ENCODE peak calls at places on chromosomes 11 and 22, in seven cellular contexts. Y is CD8-positive, alpha-beta T cell; Z is fibroblast of lung; H is neural progenitor cell; D is HAP-1; V is small intestine; L is transverse colon. S is an unnamed sample.
A peak's percentile ranks its signal among the peaks of the same experiment; 100 is the strongest.

GRCh38 chr22:44412136-44412731 is 85.8 kb downstream of the RTL6 start:
- DNase-seq in Z (no peak), D (no peak), Y (no peak), V (no peak), L (no peak), H (no peak), S (no peak)

GRCh38 chr11:70745936-70746335 is 347.6 kb downstream of the CTTN start:
- DNase-seq in D (no peak), L (no peak), Y (no peak), V (no peak), Z (no peak), H (no peak), S (no peak)

GRCh38 chr22:19503869-19504268 is 20.3 kb downstream of the CLDN5 start:
- DNase-seq in H (peak; percentile 32), V (no peak), Y (no peak), L (no peak), D (no peak), Z (no peak), S (no peak)

GRCh38 chr11:121448431-121448941 is 3.6 kb upstream of the SORL1 start:
- DNase-seq in Z (no peak), Y (no peak), D (no peak), H (no peak), V (no peak), L (no peak), S (no peak)

GRCh38 chr11:2463766-2464277 is 19.0 kb downstream of the KCNQ1 start:
- DNase-seq in D (no peak), L (no peak), H (no peak), Z (no peak), V (no peak), Y (no peak), S (no peak)

GRCh38 chr11:18671246-18671645 is 27.3 kb upstream of the TMEM86A start:
- DNase-seq in Y (no peak), Z (no peak), D (no peak), L (no peak), V (no peak), H (no peak), S (no peak)

GRCh38 chr22:44827666-44828065 is 75.3 kb downstream of the ARHGAP8 start:
- DNase-seq in Y (no peak), V (no peak), D (no peak), L (no peak), H (no peak), Z (no peak), S (no peak)

GRCh38 chr11:94401773-94402265 is 600 bp upstream of the GPR83 start:
- DNase-seq in H (peak; percentile 67), Y (no peak), Z (no peak), D (no peak), V (no peak), L (no peak), S (no peak)

GRCh38 chr11:132803436-132803835 is 728.9 kb downstream of the OPCML start:
- DNase-seq in V (no peak), D (no peak), H (no peak), L (no peak), Y (no peak), Z (no peak), S (no peak)

GRCh38 chr22:23574371-23574811 is 5.7 kb downstream of the IGLL1 start:
- DNase-seq in Z (no peak), V (no peak), H (no peak), L (no peak), Y (no peak), D (no peak), S (no peak)

GRCh38 chr22:49146511-49146910 is 681.2 kb downstream of the BRD1 start:
- DNase-seq in L (no peak), V (no peak), H (no peak), Z (no peak), Y (no peak), D (no peak), S (no peak)

GRCh38 chr11:29173660-29174062 is 843.2 kb downstream of the KCNA4 start:
- DNase-seq in Y (no peak), V (no peak), Z (peak; percentile 69), H (no peak), L (no peak), D (no peak), S (no peak)

GRCh38 chr22:49801391-49802060 is 26.1 kb downstream of the BRD1 start:
- DNase-seq in Y (no peak), V (no peak), H (no peak), L (no peak), Z (no peak), D (no peak), S (no peak)

GRCh38 chr11:113378013-113378412 is 9.6 kb upstream of the ANKK1 start:
- DNase-seq in L (no peak), D (no peak), Z (no peak), Y (no peak), V (no peak), H (no peak), S (no peak)

GRCh38 chr22:50727678-50728522 is 10.1 kb upstream of the ACR start:
- DNase-seq in V (no peak), Z (no peak), Y (no peak), D (no peak), H (no peak), L (no peak), S (peak; percentile 30)

GRCh38 chr11:70326365-70326803 is 55.9 kb downstream of the PPFIA1 start:
- DNase-seq in Y (no peak), H (no peak), Z (peak; percentile 89), V (no peak), L (peak; percentile 27), D (no peak), S (no peak)

DNA sequence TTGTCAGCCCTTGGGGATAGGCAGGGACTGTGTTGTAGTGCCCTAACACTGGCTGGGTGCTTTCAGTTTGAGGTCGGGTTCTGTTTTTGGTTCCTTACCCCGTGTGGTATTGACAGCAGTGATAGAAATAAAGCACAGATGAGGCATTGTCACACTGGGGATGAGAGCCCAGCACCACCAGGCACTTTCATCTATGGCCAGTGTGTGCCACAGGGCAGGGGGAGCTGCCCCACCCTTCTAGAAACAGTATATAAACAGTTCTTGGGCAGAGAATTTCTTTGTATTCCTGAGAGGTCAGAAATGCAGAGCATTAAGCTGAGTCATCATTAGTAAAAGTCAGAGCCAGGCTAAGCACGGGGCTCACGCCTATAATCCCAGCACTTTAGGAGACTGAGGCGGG is 23.1 kb upstream of the CDC42EP2 start:
- DNase-seq in D (no peak), Y (no peak), V (no peak), H (no peak), L (no peak), Z (peak; percentile 90), S (no peak)
- H3K36me3 ChIP-seq in D (peaks cover 97% of the 10 kb centered on the region), Y (peaks cover 38% of the 10 kb centered on the region), V (no peaks in the 10 kb centered on the region), H (no peaks in the 10 kb centered on the region), L (no peaks in the 10 kb centered on the region), Z (peaks cover 7% of the 10 kb centered on the region), S (peaks cover 27% of the 10 kb centered on the region)

GRCh38 chr22:20834725-20835124 is 23.9 kb downstream of the PI4KA start:
- DNase-seq in V (no peak), Y (no peak), Z (no peak), H (no peak), L (no peak), D (no peak), S (no peak)
- H3K4me3 ChIP-seq in V (no peak overlapping the region), Y (no peak overlapping the region), Z (no peak overlapping the region), H (no peak overlapping the region), L (no peak overlapping the region), D (no peak overlapping the region), S (no peak overlapping the region)

GRCh38 chr11:65596520-65596919 is 920 bp upstream of the KCNK7 start:
- DNase-seq in Y (no peak), D (no peak), Z (no peak), H (no peak), L (no peak), V (no peak), S (no peak)

GRCh38 chr11:65598258-65598699 is 2.7 kb upstream of the KCNK7 start:
- DNase-seq in L (no peak), H (no peak), Z (no peak), D (no peak), Y (no peak), V (no peak), S (no peak)

GRCh38 chr11:65599216-65599954 is 3.8 kb upstream of the KCNK7 start:
- DNase-seq in V (no peak), Y (no peak), H (no peak), Z (no peak), D (no peak), L (no peak), S (no peak)

GRCh38 chr11:65595921-65596281 is 301 bp upstream of the KCNK7 start:
- DNase-seq in D (no peak), H (no peak), L (no peak), Y (no peak), Z (no peak), V (no peak), S (no peak)

DNA sequence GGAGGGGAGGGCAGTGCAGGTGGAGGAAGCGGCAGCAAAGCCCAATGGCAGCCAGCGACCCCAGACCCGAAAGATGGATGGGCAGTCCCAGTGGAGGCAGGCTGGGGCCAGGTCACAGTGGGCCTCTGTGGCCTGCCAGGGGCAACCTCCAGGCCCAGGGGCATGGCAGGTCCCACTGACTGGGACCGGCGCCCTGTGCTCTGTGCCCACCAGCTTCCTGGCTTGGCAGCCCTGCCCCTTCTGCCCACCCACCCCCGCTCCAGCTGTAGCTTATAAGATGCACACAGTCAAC is 4.3 kb upstream of the KCNK7 start:
- DNase-seq in H (no peak), Z (no peak), D (no peak), L (no peak), Y (no peak), V (no peak), S (no peak)
- H3K36me3 ChIP-seq in H (no peaks in the 10 kb centered on the region), Z (peaks cover 18% of the 10 kb centered on the region), D (peaks cover 19% of the 10 kb centered on the region), L (no peaks in the 10 kb centered on the region), Y (peaks cover 32% of the 10 kb centered on the region), V (peaks cover 10% of the 10 kb centered on the region), S (peaks cover 16% of the 10 kb centered on the region)

GRCh38 chr11:36386411-36386810 is 90.3 kb downstream of the PRR5L start:
- DNase-seq in L (no peak), Y (no peak), V (no peak), H (no peak), D (no peak), Z (no peak), S (no peak)
- H3K4me3 ChIP-seq in L (no peak overlapping the region), Y (no peak overlapping the region), V (no peak overlapping the region), H (no peak overlapping the region), D (no peak overlapping the region), Z (no peak overlapping the region), S (no peak overlapping the region)

GRCh38 chr22:17548756-17549035 is 14.6 kb upstream of the SLC25A18 start:
- DNase-seq in V (no peak), D (no peak), Z (no peak), Y (no peak), H (no peak), L (no peak), S (no peak)
- H3K36me3 ChIP-seq in V (no peaks in the 10 kb centered on the region), D (peaks cover 24% of the 10 kb centered on the region), Z (no peaks in the 10 kb centered on the region), Y (no peaks in the 10 kb centered on the region), H (peaks cover 16% of the 10 kb centered on the region), L (no peaks in the 10 kb centered on the region), S (no peaks in the 10 kb centered on the region)

GRCh38 chr22:27133951-27134664 is 476.7 kb downstream of the MIAT start:
- DNase-seq in H (no peak), Z (peak; percentile 81), D (no peak), L (peak; percentile 21), Y (no peak), V (peak; percentile 22), S (no peak)
- H3K4me3 ChIP-seq in H (no peak overlapping the region), Z (no peak overlapping the region), D (no peak overlapping the region), L (no peak overlapping the region), Y (no peak overlapping the region), V (no peak overlapping the region), S (no peak overlapping the region)